ENCODE peak calls at places on chromosomes 16 and 17, in eight cellular contexts. K is GM12891, Y is breast epithelium, A is stomach, R is sigmoid colon, O is transverse colon, L is GM12878, P is prostate gland. S is an unnamed sample.

GRCh38 chr17:59341922-59342321 is 10.5 kb downstream of the YPEL2 start:
- DNase-seq in L (no peak), A (no peak), Y (no peak), O (no peak), K (no peak), R (no peak), P (no peak), S (no peak)

GRCh38 chr16:48123104-48123788 is 32.5 kb downstream of the ABCC12 start:
- DNase-seq in L (no peak), R (no peak), O (no peak), K (no peak), A (no peak), P (no peak), Y (no peak), S (no peak)

GRCh38 chr16:15613676-15614075 is 29.3 kb downstream of the MARF1 start:
- DNase-seq in P (no peak), K (no peak), R (no peak), Y (no peak), O (no peak), L (no peak), A (no peak), S (no peak)

GRCh38 chr16:72241930-72242329 is 70.0 kb upstream of the PMFBP1 start:
- DNase-seq in R (no peak), K (no peak), A (no peak), O (peak; percentile 19), L (no peak), P (peak; percentile 8), Y (no peak), S (no peak)

GRCh38 chr17:44258811-44259351 is 9.1 kb downstream of the SLC4A1 start:
- DNase-seq in R (no peak), L (no peak), K (no peak), O (no peak), P (no peak), A (no peak), Y (no peak), S (no peak)

GRCh38 chr17:9006175-9006767 is 15.0 kb upstream of the NTN1 start:
- DNase-seq in O (no peak), Y (no peak), L (no peak), R (peak; percentile 72), K (no peak), A (no peak), P (no peak), S (no peak)

GRCh38 chr17:69723741-69724140 is 309.2 kb downstream of the MAP2K6 start:
- DNase-seq in Y (no peak), R (no peak), A (no peak), O (no peak), K (no peak), P (no peak), L (no peak), S (no peak)

GRCh38 chr16:15773964-15774363 is 82.9 kb downstream of the MYH11 start:
- DNase-seq in R (no peak), O (no peak), L (no peak), Y (no peak), K (no peak), A (no peak), P (no peak), S (no peak)

GRCh38 chr16:26765087-26765486 is 301.6 kb upstream of the C16orf82 start:
- DNase-seq in L (no peak), A (no peak), O (no peak), Y (no peak), R (no peak), K (peak; percentile 24), P (no peak), S (peak; percentile 6)

GRCh38 chr17:76922084-76922483 is 53.9 kb downstream of the MGAT5B start:
- DNase-seq in K (no peak), O (no peak), R (no peak), L (no peak), A (no peak), Y (no peak), P (no peak), S (no peak)

GRCh38 chr16:89122322-89122831 is 28.7 kb downstream of the ACSF3 start:
- DNase-seq in P (peak; percentile 46), A (peak; percentile 73), Y (no peak), O (peak; percentile 86), L (no peak), K (peak; percentile 60), R (no peak), S (peak; percentile 79)

GRCh38 chr16:19879241-19879792 is 5.3 kb downstream of the GPRC5B start:
- DNase-seq in O (no peak), A (no peak), L (no peak), K (no peak), Y (peak; percentile 36), R (no peak), P (peak; percentile 68), S (no peak)

GRCh38 chr17:62704381-62704971 is 77.0 kb downstream of the MRC2 start:
- DNase-seq in R (peak; percentile 76), K (no peak), L (no peak), O (peak; percentile 55), Y (peak; percentile 56), A (peak; percentile 34), P (peak; percentile 49), S (no peak)

GRCh38 chr17:63516910-63517824 is 6.0 kb upstream of the KCNH6 start:
- DNase-seq in P (no peak), L (peak; percentile 19), O (no peak), K (no peak), Y (no peak), R (no peak), A (no peak), S (no peak)

GRCh38 chr16:81774348-81774747 is 4.7 kb upstream of the PLCG2 start:
- DNase-seq in O (no peak), K (no peak), Y (no peak), R (no peak), L (no peak), A (no peak), P (no peak), S (no peak)

GRCh38 chr17:75652934-75653549 is 13.9 kb downstream of the RECQL5 start:
- DNase-seq in A (no peak), O (no peak), L (no peak), K (peak; percentile 55), Y (no peak), P (no peak), R (peak; percentile 45), S (no peak)

GRCh38 chr17:41351177-41351576 is 549 bp upstream of the KRT33A start:
- DNase-seq in A (no peak), L (no peak), R (no peak), O (no peak), K (no peak), Y (no peak), P (no peak), S (no peak)

GRCh38 chr16:89134269-89134668 is 37.3 kb upstream of the CDH15 start:
- DNase-seq in O (no peak), P (no peak), L (no peak), A (no peak), R (no peak), Y (no peak), K (no peak), S (no peak)

GRCh38 chr17:15659236-15659635 is 24.9 kb downstream of the TRIM16 start:
- DNase-seq in L (no peak), P (no peak), Y (no peak), K (no peak), A (no peak), O (no peak), R (no peak), S (no peak)

GRCh38 chr17:47840742-47841487 is at the start of gene SCRN2:
- DNase-seq in Y (peak; percentile 88), L (peak; percentile 60), A (peak; percentile 93), P (peak; percentile 83), O (peak; percentile 95), K (peak; percentile 95), R (peak; percentile 94), S (peak; percentile 95)

GRCh38 chr16:20944861-20945390 is 44.4 kb downstream of the LYRM1 start:
- DNase-seq in K (no peak), L (no peak), R (no peak), P (no peak), Y (no peak), O (no peak), A (no peak), S (no peak)

DNA sequence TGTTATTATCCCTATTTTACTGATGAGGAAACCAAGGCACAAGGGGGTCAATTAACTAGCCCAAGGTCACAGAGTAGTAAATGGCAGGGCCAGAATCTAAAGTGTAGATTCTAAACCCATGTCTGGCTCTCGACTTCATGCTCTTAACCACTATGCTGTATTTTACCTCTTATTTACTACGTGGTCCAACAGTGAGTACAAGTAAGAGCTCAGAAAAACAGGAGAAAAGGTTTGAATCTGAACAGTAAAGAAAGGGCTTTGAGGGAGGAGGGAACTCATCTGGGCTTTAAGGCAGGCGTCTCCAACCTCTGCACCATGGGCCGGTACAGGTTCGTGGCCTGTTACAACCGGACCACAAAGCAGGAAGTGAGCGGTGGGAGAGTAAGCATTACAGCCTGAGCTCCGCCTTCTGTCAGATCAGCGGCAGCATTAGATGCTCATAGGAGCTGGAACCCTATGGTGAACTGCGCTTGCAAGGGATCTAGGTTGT is 62.9 kb downstream of the SMURF2 start:
- DNase-seq in K (no peak), R (no peak), L (no peak), P (no peak), O (peak; percentile 29), A (peak; percentile 32), Y (no peak), S (no peak)
- TF ChIP-seq POLR2AphosphoS5 in K (peak; percentile 68), R (no peak), L (no peak), P (no peak), O (no peak), A (no peak), Y (no peak), S (no peak)

GRCh38 chr16:67163164-67163902 is 1.2 kb upstream of the HSF4 start:
- DNase-seq in R (peak; percentile 89), A (no peak), L (no peak), Y (no peak), P (peak; percentile 56), O (no peak), K (no peak), S (no peak)
- TF ChIP-seq POLR2A in R (no peak), A (no peak), L (peak; percentile 68), Y (no peak), P (no peak), O (no peak), K (no peak), S (no peak)

GRCh38 chr16:10080031-10080772 is 102.0 kb downstream of the GRIN2A start:
- DNase-seq in P (peak; percentile 57), O (no peak), A (peak; percentile 70), K (no peak), R (peak; percentile 73), L (no peak), Y (peak; percentile 50), S (no peak)
- TF ChIP-seq POLR2AphosphoS5 in P (no peak), O (peak; percentile 22), A (no peak), K (no peak), R (peak; percentile 42), L (no peak), Y (no peak), S (no peak)

DNA sequence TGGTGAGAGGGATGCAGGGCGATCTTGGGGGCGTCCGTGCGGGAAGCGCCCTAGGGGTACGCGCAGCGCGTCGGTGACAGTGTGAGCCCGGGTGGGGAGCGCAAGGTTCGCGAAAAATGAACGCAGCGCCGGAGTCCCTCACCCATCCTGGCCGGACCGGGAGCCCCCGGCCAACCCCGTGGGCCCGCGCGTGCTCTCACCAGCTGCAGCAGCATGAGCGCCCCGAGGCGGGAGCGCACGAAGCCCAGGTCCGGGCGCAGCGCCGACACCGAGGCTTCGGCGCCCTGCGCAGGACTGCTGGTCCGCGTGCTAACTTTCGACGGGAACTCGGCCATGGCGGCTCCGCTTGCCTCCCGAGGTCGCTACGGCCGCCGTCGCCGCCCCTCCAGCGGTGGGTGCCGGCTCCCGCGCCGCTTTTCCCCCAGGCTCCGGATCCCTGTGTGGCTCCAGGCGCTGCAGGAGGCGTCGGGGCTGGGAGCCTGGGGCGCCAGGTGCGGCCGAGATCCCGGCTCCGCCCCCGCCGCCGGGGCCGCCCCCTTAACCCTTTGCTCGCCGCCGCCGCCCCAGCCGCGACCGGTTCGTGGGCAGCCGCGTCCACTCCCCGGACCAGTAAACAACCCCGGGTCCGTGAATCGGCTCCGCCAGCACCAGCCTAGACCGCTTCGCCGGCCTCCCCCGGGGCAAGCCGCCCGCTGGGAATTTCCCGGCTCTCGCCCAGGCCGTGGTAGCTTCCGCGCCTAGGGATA is at the start of gene PLLP:
- DNase-seq in L (no peak), R (peak; percentile 61), A (peak; percentile 74), K (peak; percentile 78), P (no peak), Y (no peak), O (peak; percentile 59), S (peak; percentile 77)
- TF ChIP-seq POLR2A in L (no peak), R (no peak), A (no peak), K (no peak), P (peak; percentile 59), Y (no peak), O (peak; percentile 44), S (no peak)

S was measured in GM12892.